ENCODE peak calls at places on chromosomes 3 and 15, in nine cellular contexts. One of them, this sample, is unnamed.
A peak's percentile ranks its signal among the peaks of the same experiment; 100 is the strongest.

GRCh38 chr3:138389841-138390581 is 41.6 kb downstream of the MRAS start:
- DNase-seq in K562: no peak
- DNase-seq in SK-N-SH: no peak
- DNase-seq in endothelial cell of umbilical vein: no peak
- DNase-seq in breast epithelium: peak; percentile 78
- DNase-seq in transverse colon: no peak
- DNase-seq in spleen: peak; percentile 42
- DNase-seq in HCT116: peak; percentile 76
- DNase-seq in GM23338: no peak
- DNase-seq in this sample: no peak

GRCh38 chr15:90813796-90814192 is 54.6 kb upstream of the FURIN start:
- DNase-seq in transverse colon: no peak
- DNase-seq in spleen: no peak
- DNase-seq in SK-N-SH: no peak
- DNase-seq in K562: no peak
- DNase-seq in endothelial cell of umbilical vein: no peak
- DNase-seq in GM23338: peak; percentile 47
- DNase-seq in breast epithelium: no peak
- DNase-seq in HCT116: no peak
- DNase-seq in this sample: no peak

GRCh38 chr3:112405845-112406244 is 72.9 kb downstream of the CD200 start:
- DNase-seq in spleen: no peak
- DNase-seq in K562: no peak
- DNase-seq in endothelial cell of umbilical vein: no peak
- DNase-seq in GM23338: no peak
- DNase-seq in HCT116: no peak
- DNase-seq in transverse colon: no peak
- DNase-seq in breast epithelium: no peak
- DNase-seq in SK-N-SH: no peak
- DNase-seq in this sample: no peak

GRCh38 chr15:45702041-45702440 is 67.2 kb downstream of the SQOR start:
- DNase-seq in K562: no peak
- DNase-seq in transverse colon: no peak
- DNase-seq in breast epithelium: no peak
- DNase-seq in spleen: no peak
- DNase-seq in GM23338: no peak
- DNase-seq in endothelial cell of umbilical vein: no peak
- DNase-seq in HCT116: no peak
- DNase-seq in SK-N-SH: no peak
- DNase-seq in this sample: peak; percentile 27

GRCh38 chr15:65390447-65390846 is 12.6 kb upstream of the IGDCC3 start:
- DNase-seq in endothelial cell of umbilical vein: no peak
- DNase-seq in breast epithelium: no peak
- DNase-seq in SK-N-SH: no peak
- DNase-seq in transverse colon: no peak
- DNase-seq in HCT116: no peak
- DNase-seq in spleen: no peak
- DNase-seq in GM23338: no peak
- DNase-seq in K562: no peak
- DNase-seq in this sample: no peak

GRCh38 chr3:131549340-131549739 is 46.6 kb upstream of the MRPL3 start:
- DNase-seq in K562: peak; percentile 7
- DNase-seq in breast epithelium: no peak
- DNase-seq in GM23338: peak; percentile 42
- DNase-seq in spleen: no peak
- DNase-seq in HCT116: peak; percentile 7
- DNase-seq in SK-N-SH: no peak
- DNase-seq in endothelial cell of umbilical vein: no peak
- DNase-seq in transverse colon: no peak
- DNase-seq in this sample: no peak

GRCh38 chr3:78911394-78911793 is 856.4 kb downstream of the ROBO1 start:
- DNase-seq in spleen: no peak
- DNase-seq in breast epithelium: no peak
- DNase-seq in endothelial cell of umbilical vein: no peak
- DNase-seq in K562: no peak
- DNase-seq in transverse colon: no peak
- DNase-seq in HCT116: no peak
- DNase-seq in GM23338: no peak
- DNase-seq in SK-N-SH: no peak
- DNase-seq in this sample: no peak

GRCh38 chr3:61997112-61997511 is 376.2 kb downstream of the FEZF2 start:
- DNase-seq in HCT116: no peak
- DNase-seq in transverse colon: no peak
- DNase-seq in K562: no peak
- DNase-seq in endothelial cell of umbilical vein: no peak
- DNase-seq in spleen: no peak
- DNase-seq in SK-N-SH: peak; percentile 47
- DNase-seq in GM23338: no peak
- DNase-seq in breast epithelium: no peak
- DNase-seq in this sample: no peak

GRCh38 chr15:40891810-40892448 is 2.3 kb upstream of the VPS18 start:
- DNase-seq in transverse colon: peak; percentile 74
- DNase-seq in spleen: no peak
- DNase-seq in breast epithelium: no peak
- DNase-seq in K562: peak; percentile 46
- DNase-seq in GM23338: peak; percentile 80
- DNase-seq in SK-N-SH: peak; percentile 64
- DNase-seq in endothelial cell of umbilical vein: peak; percentile 55
- DNase-seq in HCT116: peak; percentile 53
- DNase-seq in this sample: peak; percentile 56

GRCh38 chr3:14119651-14120050 is 5.0 kb downstream of the CHCHD4 start:
- DNase-seq in endothelial cell of umbilical vein: no peak
- DNase-seq in transverse colon: no peak
- DNase-seq in HCT116: no peak
- DNase-seq in K562: peak; percentile 3
- DNase-seq in GM23338: no peak
- DNase-seq in spleen: no peak
- DNase-seq in breast epithelium: no peak
- DNase-seq in SK-N-SH: no peak
- DNase-seq in this sample: no peak

GRCh38 chr15:65818927-65819562 is 27.0 kb upstream of the DENND4A start:
- DNase-seq in spleen: no peak
- DNase-seq in SK-N-SH: no peak
- DNase-seq in HCT116: no peak
- DNase-seq in K562: no peak
- DNase-seq in endothelial cell of umbilical vein: peak; percentile 95
- DNase-seq in breast epithelium: no peak
- DNase-seq in transverse colon: no peak
- DNase-seq in GM23338: no peak
- DNase-seq in this sample: no peak

GRCh38 chr15:62432702-62433398 is 267.8 kb upstream of the C2CD4B start:
- DNase-seq in GM23338: no peak
- DNase-seq in spleen: no peak
- DNase-seq in transverse colon: no peak
- DNase-seq in K562: no peak
- DNase-seq in breast epithelium: no peak
- DNase-seq in HCT116: no peak
- DNase-seq in endothelial cell of umbilical vein: no peak
- DNase-seq in SK-N-SH: no peak
- DNase-seq in this sample: no peak

GRCh38 chr3:79985866-79986265 is 218.1 kb upstream of the ROBO1 start:
- DNase-seq in endothelial cell of umbilical vein: no peak
- DNase-seq in breast epithelium: no peak
- DNase-seq in HCT116: no peak
- DNase-seq in K562: no peak
- DNase-seq in SK-N-SH: no peak
- DNase-seq in transverse colon: no peak
- DNase-seq in spleen: no peak
- DNase-seq in GM23338: no peak
- DNase-seq in this sample: no peak

GRCh38 chr3:194569252-194569651 is 64.0 kb downstream of the TMEM44 start:
- DNase-seq in spleen: no peak
- DNase-seq in HCT116: no peak
- DNase-seq in breast epithelium: no peak
- DNase-seq in GM23338: no peak
- DNase-seq in K562: no peak
- DNase-seq in transverse colon: no peak
- DNase-seq in endothelial cell of umbilical vein: no peak
- DNase-seq in SK-N-SH: no peak
- DNase-seq in this sample: no peak

GRCh38 chr3:190739726-190740230 is 122.7 kb downstream of the GMNC start:
- DNase-seq in K562: no peak
- DNase-seq in breast epithelium: no peak
- DNase-seq in spleen: no peak
- DNase-seq in endothelial cell of umbilical vein: no peak
- DNase-seq in HCT116: no peak
- DNase-seq in SK-N-SH: no peak
- DNase-seq in GM23338: no peak
- DNase-seq in transverse colon: no peak
- DNase-seq in this sample: no peak

GRCh38 chr3:184568918-184569829 is 7.6 kb downstream of the EPHB3 start:
- DNase-seq in breast epithelium: peak; percentile 88
- DNase-seq in K562: no peak
- DNase-seq in HCT116: no peak
- DNase-seq in endothelial cell of umbilical vein: peak; percentile 14
- DNase-seq in GM23338: peak; percentile 85
- DNase-seq in transverse colon: peak; percentile 72
- DNase-seq in SK-N-SH: peak; percentile 90
- DNase-seq in spleen: peak; percentile 85
- DNase-seq in this sample: peak; percentile 70

GRCh38 chr3:161800985-161801559 is 304.5 kb downstream of the OTOL1 start:
- DNase-seq in spleen: no peak
- DNase-seq in transverse colon: no peak
- DNase-seq in endothelial cell of umbilical vein: no peak
- DNase-seq in SK-N-SH: no peak
- DNase-seq in HCT116: no peak
- DNase-seq in GM23338: no peak
- DNase-seq in K562: no peak
- DNase-seq in breast epithelium: no peak
- DNase-seq in this sample: no peak

GRCh38 chr3:11157406-11157805 is 3.1 kb downstream of the HRH1 start:
- DNase-seq in HCT116: no peak
- DNase-seq in endothelial cell of umbilical vein: no peak
- DNase-seq in breast epithelium: no peak
- DNase-seq in spleen: peak; percentile 1
- DNase-seq in K562: no peak
- DNase-seq in transverse colon: no peak
- DNase-seq in GM23338: no peak
- DNase-seq in SK-N-SH: no peak
- DNase-seq in this sample: no peak

GRCh38 chr15:26983822-26984221 is 12.8 kb downstream of the GABRG3 start:
- DNase-seq in spleen: no peak
- DNase-seq in K562: peak; percentile 64
- DNase-seq in breast epithelium: no peak
- DNase-seq in transverse colon: no peak
- DNase-seq in endothelial cell of umbilical vein: no peak
- DNase-seq in SK-N-SH: no peak
- DNase-seq in GM23338: peak; percentile 59
- DNase-seq in HCT116: no peak
- DNase-seq in this sample: no peak

GRCh38 chr3:58332575-58333179 is at the start of gene PXK:
- DNase-seq in K562: peak; percentile 70
- DNase-seq in transverse colon: peak; percentile 86
- DNase-seq in HCT116: peak; percentile 27
- DNase-seq in breast epithelium: peak; percentile 45
- DNase-seq in GM23338: peak; percentile 84
- DNase-seq in spleen: peak; percentile 98
- DNase-seq in endothelial cell of umbilical vein: peak; percentile 75
- DNase-seq in SK-N-SH: peak; percentile 94
- DNase-seq in this sample: peak; percentile 71
- TF ChIP-seq POLR2AphosphoS5 in K562: no peak
- TF ChIP-seq POLR2AphosphoS5 in transverse colon: peak; percentile 21
- TF ChIP-seq POLR2AphosphoS5 in HCT116: peak; percentile 69
- TF ChIP-seq POLR2AphosphoS5 in breast epithelium: no peak
- TF ChIP-seq POLR2AphosphoS5 in GM23338: no peak
- TF ChIP-seq POLR2AphosphoS5 in spleen: peak; percentile 57
- TF ChIP-seq POLR2AphosphoS5 in endothelial cell of umbilical vein: peak; percentile 78
- TF ChIP-seq POLR2AphosphoS5 in SK-N-SH: no peak
- TF ChIP-seq POLR2AphosphoS5 in this sample: no peak

GRCh38 chr3:169604568-169604967 is 58.9 kb downstream of the MECOM start:
- DNase-seq in K562: no peak
- DNase-seq in endothelial cell of umbilical vein: no peak
- DNase-seq in GM23338: peak; percentile 44
- DNase-seq in transverse colon: no peak
- DNase-seq in spleen: no peak
- DNase-seq in SK-N-SH: no peak
- DNase-seq in breast epithelium: no peak
- DNase-seq in HCT116: peak; percentile 6
- DNase-seq in this sample: no peak
- TF ChIP-seq CTCF in K562: peak; percentile 16
- TF ChIP-seq CTCF in endothelial cell of umbilical vein: peak; percentile 17
- TF ChIP-seq CTCF in GM23338: peak; percentile 61
- TF ChIP-seq CTCF in transverse colon: no peak
- TF ChIP-seq CTCF in spleen: no peak
- TF ChIP-seq CTCF in SK-N-SH: no peak
- TF ChIP-seq CTCF in breast epithelium: no peak
- TF ChIP-seq CTCF in HCT116: no peak
- TF ChIP-seq CTCF in this sample: no peak

GRCh38 chr3:49023775-49024174 is 1.9 kb downstream of the NDUFAF3 start:
- DNase-seq in spleen: no peak
- DNase-seq in SK-N-SH: no peak
- DNase-seq in breast epithelium: no peak
- DNase-seq in transverse colon: no peak
- DNase-seq in GM23338: no peak
- DNase-seq in K562: no peak
- DNase-seq in endothelial cell of umbilical vein: no peak
- DNase-seq in HCT116: no peak
- DNase-seq in this sample: no peak
- H3K4me1 ChIP-seq in spleen: peaks cover 88% of the 10 kb centered on the region
- H3K4me1 ChIP-seq in SK-N-SH: peaks cover 40% of the 10 kb centered on the region
- H3K4me1 ChIP-seq in breast epithelium: peaks cover 24% of the 10 kb centered on the region
- H3K4me1 ChIP-seq in transverse colon: peaks cover 40% of the 10 kb centered on the region
- H3K4me1 ChIP-seq in GM23338: peaks cover 31% of the 10 kb centered on the region
- H3K4me1 ChIP-seq in K562: peaks cover 59% of the 10 kb centered on the region
- H3K4me1 ChIP-seq in endothelial cell of umbilical vein: peaks cover 28% of the 10 kb centered on the region
- H3K4me1 ChIP-seq in HCT116: peaks cover 18% of the 10 kb centered on the region
- H3K4me1 ChIP-seq in this sample: peaks cover 6% of the 10 kb centered on the region

GRCh38 chr3:64033033-64033432 is 9.7 kb upstream of the PSMD6 start:
- DNase-seq in SK-N-SH: no peak
- DNase-seq in HCT116: no peak
- DNase-seq in GM23338: no peak
- DNase-seq in transverse colon: no peak
- DNase-seq in spleen: no peak
- DNase-seq in endothelial cell of umbilical vein: no peak
- DNase-seq in breast epithelium: no peak
- DNase-seq in K562: no peak
- DNase-seq in this sample: no peak

GRCh38 chr3:64028754-64029153 is 5.5 kb upstream of the PSMD6 start:
- DNase-seq in GM23338: no peak
- DNase-seq in K562: no peak
- DNase-seq in endothelial cell of umbilical vein: no peak
- DNase-seq in SK-N-SH: no peak
- DNase-seq in transverse colon: no peak
- DNase-seq in spleen: no peak
- DNase-seq in HCT116: no peak
- DNase-seq in breast epithelium: no peak
- DNase-seq in this sample: no peak

GRCh38 chr3:64031540-64032533 is 8.5 kb upstream of the PSMD6 start:
- DNase-seq in endothelial cell of umbilical vein: no peak
- DNase-seq in transverse colon: no peak
- DNase-seq in K562: no peak
- DNase-seq in SK-N-SH: no peak
- DNase-seq in GM23338: no peak
- DNase-seq in HCT116: no peak
- DNase-seq in spleen: no peak
- DNase-seq in breast epithelium: no peak
- DNase-seq in this sample: no peak

GRCh38 chr3:64029287-64029686 is 6.0 kb upstream of the PSMD6 start:
- DNase-seq in K562: no peak
- DNase-seq in endothelial cell of umbilical vein: no peak
- DNase-seq in SK-N-SH: no peak
- DNase-seq in spleen: no peak
- DNase-seq in HCT116: no peak
- DNase-seq in breast epithelium: no peak
- DNase-seq in GM23338: no peak
- DNase-seq in transverse colon: no peak
- DNase-seq in this sample: no peak

GRCh38 chr3:64030741-64031140 is 7.4 kb upstream of the PSMD6 start:
- DNase-seq in transverse colon: peak; percentile 79
- DNase-seq in HCT116: peak; percentile 71
- DNase-seq in GM23338: peak; percentile 93
- DNase-seq in K562: peak; percentile 73
- DNase-seq in breast epithelium: peak; percentile 44
- DNase-seq in endothelial cell of umbilical vein: peak; percentile 66
- DNase-seq in SK-N-SH: peak; percentile 69
- DNase-seq in spleen: peak; percentile 91
- DNase-seq in this sample: peak; percentile 63
- TF ChIP-seq POLR2AphosphoS5 in transverse colon: no peak
- TF ChIP-seq POLR2AphosphoS5 in HCT116: peak; percentile 28
- TF ChIP-seq POLR2AphosphoS5 in GM23338: no peak
- TF ChIP-seq POLR2AphosphoS5 in K562: no peak
- TF ChIP-seq POLR2AphosphoS5 in breast epithelium: peak; percentile 74
- TF ChIP-seq POLR2AphosphoS5 in endothelial cell of umbilical vein: no peak
- TF ChIP-seq POLR2AphosphoS5 in SK-N-SH: no peak
- TF ChIP-seq POLR2AphosphoS5 in spleen: peak; percentile 50
- TF ChIP-seq POLR2AphosphoS5 in this sample: peak; percentile 49